ENCODE peak calls at places on chromosomes 4 and X, in four cellular contexts. One of them, this sample, is unnamed.

GRCh38 chr4:6364146-6364545 is 94.5 kb downstream of the WFS1 start:
- DNase-seq in Ammon's horn: no peak
- DNase-seq in HuH-7.5: no peak
- DNase-seq in NCI-H1417: no peak
- DNase-seq in this sample: no peak

GRCh38 chr4:173538148-173538902 is 8.3 kb upstream of the HAND2 start:
- DNase-seq in Ammon's horn: no peak
- DNase-seq in HuH-7.5: no peak
- DNase-seq in NCI-H1417: peak; percentile 81
- DNase-seq in this sample: no peak

GRCh38 chrX:41382699-41383645 is 49.0 kb downstream of the DDX3X start:
- DNase-seq in Ammon's horn: no peak
- DNase-seq in HuH-7.5: no peak
- DNase-seq in NCI-H1417: peak; percentile 32
- DNase-seq in this sample: no peak

GRCh38 chr4:144179152-144179739 is 38.7 kb upstream of the GYPA start:
- DNase-seq in Ammon's horn: peak; percentile 39
- DNase-seq in HuH-7.5: no peak
- DNase-seq in NCI-H1417: no peak
- DNase-seq in this sample: no peak

GRCh38 chrX:130299279-130300009 is 30.7 kb upstream of the ZNF280C start:
- DNase-seq in Ammon's horn: no peak
- DNase-seq in HuH-7.5: no peak
- DNase-seq in NCI-H1417: peak; percentile 60
- DNase-seq in this sample: no peak

GRCh38 chrX:85927740-85928139 is 119.6 kb downstream of the CHM start:
- DNase-seq in Ammon's horn: no peak
- DNase-seq in HuH-7.5: no peak
- DNase-seq in NCI-H1417: no peak
- DNase-seq in this sample: no peak

GRCh38 chr4:15654556-15655222 is 468 bp downstream of the FBXL5 start:
- DNase-seq in Ammon's horn: peak; percentile 62
- DNase-seq in HuH-7.5: peak; percentile 59
- DNase-seq in NCI-H1417: peak; percentile 93
- DNase-seq in this sample: peak; percentile 9

GRCh38 chr4:113444386-113444785 is 317.2 kb downstream of the CAMK2D start:
- DNase-seq in Ammon's horn: no peak
- DNase-seq in HuH-7.5: no peak
- DNase-seq in NCI-H1417: no peak
- DNase-seq in this sample: no peak

GRCh38 chrX:130669233-130669632 is 233.8 kb downstream of the ENOX2 start:
- DNase-seq in Ammon's horn: no peak
- DNase-seq in HuH-7.5: no peak
- DNase-seq in NCI-H1417: no peak
- DNase-seq in this sample: peak; percentile 5

GRCh38 chrX:25646156-25646555 is 492.0 kb upstream of the MAGEB18 start:
- DNase-seq in Ammon's horn: no peak
- DNase-seq in HuH-7.5: no peak
- DNase-seq in NCI-H1417: no peak
- DNase-seq in this sample: no peak

GRCh38 chrX:153703036-153703370 is 15.3 kb downstream of the SLC6A8 start:
- DNase-seq in Ammon's horn: no peak
- DNase-seq in HuH-7.5: no peak
- DNase-seq in NCI-H1417: no peak
- DNase-seq in this sample: no peak

GRCh38 chr4:153427363-153428071 is 38.6 kb upstream of the TMEM131L start:
- DNase-seq in Ammon's horn: no peak
- DNase-seq in HuH-7.5: no peak
- DNase-seq in NCI-H1417: no peak
- DNase-seq in this sample: no peak

GRCh38 chrX:40184968-40185367 is 87.2 kb upstream of the BCOR start:
- DNase-seq in Ammon's horn: no peak
- DNase-seq in HuH-7.5: no peak
- DNase-seq in NCI-H1417: no peak
- DNase-seq in this sample: no peak

GRCh38 chr4:44722001-44722400 is 4.4 kb downstream of the GNPDA2 start:
- DNase-seq in Ammon's horn: no peak
- DNase-seq in HuH-7.5: no peak
- DNase-seq in NCI-H1417: no peak
- DNase-seq in this sample: no peak

GRCh38 chr4:52641853-52642563 is 17.1 kb downstream of the USP46 start:
- DNase-seq in Ammon's horn: no peak
- DNase-seq in HuH-7.5: no peak
- DNase-seq in NCI-H1417: no peak
- DNase-seq in this sample: peak; percentile 47

This sample was measured in RCC 7860.